ENCODE peak calls at places on chromosomes 16 and 17, in eight cellular contexts. U is spleen, Q is SK-N-SH, K is IMR-90, A is HCT116, J is Panc1, E is HepG2, R is small intestine. W is an unnamed sample. For H3K27me3, the result is how much of the 10 kb centered on the place peaks cover.

GRCh38 chr17:80474933-80475915 is 1.2 kb downstream of the NPTX1 start:
- DNase-seq in U (no peak), Q (peak), K (no peak), A (no peak), J (no peak), E (no peak), R (no peak), W (no peak)

GRCh38 chr17:10802487-10803284 is 1.2 kb downstream of the TMEM238L start:
- DNase-seq in U (no peak), Q (no peak), K (no peak), A (no peak), J (no peak), E (no peak), R (peak), W (no peak)

GRCh38 chr17:64295146-64295545 is 32.1 kb upstream of the TEX2 start:
- DNase-seq in U (no peak), Q (no peak), K (no peak), A (no peak), J (no peak), E (no peak), R (no peak), W (no peak)

GRCh38 chr17:77061711-77062110 is 79.1 kb upstream of the SEC14L1 start:
- DNase-seq in U (no peak), Q (no peak), K (no peak), A (no peak), J (no peak), E (no peak), R (no peak), W (no peak)

GRCh38 chr17:45573915-45574314 is 83.4 kb upstream of the PLEKHM1 start:
- DNase-seq in U (no peak), Q (no peak), K (peak), A (no peak), J (no peak), E (no peak), R (no peak), W (no peak)

GRCh38 chr17:79927136-79927661 is 88.0 kb upstream of the CBX4 start:
- DNase-seq in U (no peak), Q (no peak), K (no peak), A (no peak), J (no peak), E (peak), R (no peak), W (no peak)

GRCh38 chr17:68981288-68981687 is 26.1 kb upstream of the ABCA8 start:
- DNase-seq in U (no peak), Q (no peak), K (peak), A (no peak), J (no peak), E (peak), R (peak), W (no peak)

GRCh38 chr16:19771796-19772195 is 53.7 kb downstream of the IQCK start:
- DNase-seq in U (no peak), Q (no peak), K (no peak), A (no peak), J (no peak), E (no peak), R (no peak), W (no peak)

GRCh38 chr16:66190411-66190810 is 176.1 kb upstream of the CDH5 start:
- DNase-seq in U (no peak), Q (no peak), K (no peak), A (no peak), J (no peak), E (no peak), R (no peak), W (no peak)

GRCh38 chr16:5502467-5502869 is 404.9 kb upstream of the EEF2KMT start:
- DNase-seq in U (no peak), Q (peak), K (no peak), A (no peak), J (no peak), E (peak), R (no peak), W (no peak)

GRCh38 chr17:40301315-40301714 is 7.7 kb upstream of the RARA start:
- DNase-seq in U (no peak), Q (no peak), K (no peak), A (no peak), J (no peak), E (no peak), R (peak), W (no peak)

GRCh38 chr17:78986048-78986648 is 6.4 kb upstream of the LGALS3BP start:
- DNase-seq in U (no peak), Q (no peak), K (peak), A (no peak), J (no peak), E (peak), R (peak), W (no peak)

GRCh38 chr16:50449800-50450199 is 81.0 kb upstream of the BRD7 start:
- DNase-seq in U (no peak), Q (no peak), K (no peak), A (no peak), J (no peak), E (no peak), R (no peak), W (no peak)

GRCh38 chr17:66468241-66469087 is 166.1 kb downstream of the PRKCA start:
- DNase-seq in U (no peak), Q (no peak), K (peak), A (no peak), J (no peak), E (peak), R (no peak), W (no peak)

GRCh38 chr16:89602273-89602951 is 11.0 kb upstream of the DPEP1 start:
- DNase-seq in U (no peak), Q (peak), K (peak), A (peak), J (no peak), E (no peak), R (no peak), W (no peak)

GRCh38 chr16:77807-78443 is at the start of gene MPG:
- DNase-seq in U (peak), Q (peak), K (peak), A (no peak), J (no peak), E (peak), R (peak), W (peak)

GRCh38 chr17:80703109-80703508 is 158.5 kb downstream of the RPTOR start:
- DNase-seq in U (no peak), Q (no peak), K (no peak), A (no peak), J (no peak), E (no peak), R (peak), W (no peak)

GRCh38 chr17:62968445-62968923 is 2.4 kb downstream of the TANC2 start:
- DNase-seq in U (no peak), Q (peak), K (peak), A (peak), J (peak), E (peak), R (peak), W (no peak)

GRCh38 chr16:71902656-71903365 is 7.5 kb downstream of the IST1 start:
- DNase-seq in U (no peak), Q (no peak), K (no peak), A (no peak), J (no peak), E (no peak), R (no peak), W (no peak)

GRCh38 chr17:10149573-10150399 is 48.6 kb downstream of the GAS7 start:
- DNase-seq in U (no peak), Q (no peak), K (peak), A (peak), J (no peak), E (no peak), R (no peak), W (no peak)

GRCh38 chr16:22763655-22764054 is 50.3 kb upstream of the HS3ST2 start:
- DNase-seq in U (no peak), Q (peak), K (no peak), A (no peak), J (no peak), E (no peak), R (no peak), W (no peak)

GRCh38 chr17:40340327-40340726 is 24.2 kb downstream of the GJD3 start:
- DNase-seq in U (no peak), Q (no peak), K (no peak), A (no peak), J (no peak), E (no peak), R (no peak), W (no peak)

GRCh38 chr17:60173304-60173807 is 23.6 kb downstream of the CA4 start:
- DNase-seq in U (no peak), Q (no peak), K (peak), A (no peak), J (no peak), E (no peak), R (no peak), W (no peak)

GRCh38 chr17:53724726-53725125 is 98.0 kb upstream of the KIF2B start:
- DNase-seq in U (no peak), Q (no peak), K (no peak), A (no peak), J (no peak), E (no peak), R (no peak), W (no peak)

GRCh38 chr16:35823342-35823741 is 2363.9 kb downstream of the TP53TG3F start:
- DNase-seq in U (no peak), Q (no peak), K (no peak), A (no peak), J (no peak), E (no peak), R (no peak), W (no peak)

GRCh38 chr16:11297492-11298142 is 16.5 kb upstream of the PRM1 start:
- DNase-seq in U (peak), Q (peak), K (peak), A (no peak), J (no peak), E (peak), R (peak), W (peak)

GRCh38 chr16:59154295-59154694 is 420.2 kb upstream of the GOT2 start:
- DNase-seq in U (no peak), Q (no peak), K (no peak), A (no peak), J (no peak), E (no peak), R (no peak), W (no peak)

GRCh38 chr17:17808706-17809432 is 27.9 kb downstream of the SREBF1 start:
- DNase-seq in U (no peak), Q (no peak), K (peak), A (no peak), J (no peak), E (no peak), R (no peak), W (no peak)

GRCh38 chr17:51768706-51769105 is 389.8 kb downstream of the CA10 start:
- DNase-seq in U (no peak), Q (no peak), K (no peak), A (no peak), J (no peak), E (no peak), R (no peak), W (no peak)

GRCh38 chr17:9108166-9108565 is 86.9 kb downstream of the NTN1 start:
- DNase-seq in U (no peak), Q (no peak), K (no peak), A (no peak), J (no peak), E (no peak), R (no peak), W (no peak)

GRCh38 chr16:3188925-3189825 is 1.2 kb downstream of the OR1F1 start:
- DNase-seq in U (peak), Q (peak), K (peak), A (no peak), J (peak), E (peak), R (no peak), W (no peak)

GRCh38 chr16:73385701-73386100 is 337.8 kb upstream of the ZFHX3 start:
- DNase-seq in U (no peak), Q (no peak), K (no peak), A (no peak), J (no peak), E (no peak), R (no peak), W (no peak)

GRCh38 chr16:73387979-73388378 is 340.1 kb upstream of the ZFHX3 start:
- DNase-seq in U (no peak), Q (no peak), K (no peak), A (no peak), J (no peak), E (no peak), R (no peak), W (no peak)

GRCh38 chr16:73384561-73384960 is 336.6 kb upstream of the ZFHX3 start:
- DNase-seq in U (no peak), Q (no peak), K (no peak), A (no peak), J (no peak), E (no peak), R (no peak), W (no peak)

DNA sequence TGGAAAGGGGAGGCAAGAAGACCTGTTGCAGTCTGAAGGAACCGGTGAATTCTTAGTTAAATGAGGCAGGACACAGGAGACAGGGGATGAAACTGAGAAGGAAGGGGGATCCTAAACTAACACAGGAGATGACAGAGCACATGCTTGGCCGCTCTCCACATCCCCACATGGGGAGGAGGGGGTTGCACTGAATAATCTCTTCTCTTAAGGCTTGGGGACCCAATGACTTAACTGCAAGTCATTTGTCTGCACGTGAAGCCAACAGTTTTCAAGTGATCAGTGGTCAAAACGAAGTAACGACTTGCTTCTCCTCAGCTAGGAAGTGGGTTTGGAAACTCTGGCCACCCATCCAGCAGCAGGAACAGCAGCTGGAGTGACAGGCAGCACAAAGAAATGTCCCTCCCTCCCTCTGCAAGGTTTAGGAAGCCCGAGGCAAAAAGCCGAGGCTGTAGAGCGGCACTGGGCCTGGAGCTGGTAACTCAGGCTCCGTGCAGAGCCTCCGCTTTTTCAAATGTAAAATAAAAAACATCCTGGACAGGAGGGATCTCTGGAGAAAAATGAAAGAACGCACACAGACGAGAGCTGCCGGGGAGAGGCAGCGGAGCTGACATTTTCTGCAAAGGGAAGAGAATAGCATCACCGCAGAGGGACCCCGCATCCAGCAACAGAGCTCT is 335.1 kb upstream of the ZFHX3 start:
- DNase-seq in U (no peak), Q (no peak), K (no peak), A (no peak), J (no peak), E (no peak), R (no peak), W (no peak)
- H3K27me3 ChIP-seq in U (under half), Q (under half), K (under half), A (under half), J (under half), E (under half), R (under half), W (under half)

GRCh38 chr16:1474471-1474795 is 395 bp downstream of the CLCN7 start:
- DNase-seq in U (peak), Q (peak), K (no peak), A (no peak), J (no peak), E (no peak), R (no peak), W (peak)
- H3K27me3 ChIP-seq in U (under half), Q (under half), K (under half), A (under half), J (under half), E (under half), R (under half), W (under half)

GRCh38 chr17:81960130-81960958 is 643 bp downstream of the NOTUM start:
- DNase-seq in U (no peak), Q (no peak), K (no peak), A (no peak), J (no peak), E (no peak), R (no peak), W (no peak)
- H3K27me3 ChIP-seq in U (half or more), Q (under half), K (half or more), A (under half), J (under half), E (under half), R (under half), W (half or more)

GRCh38 chr16:86866986-86867722 is 288.8 kb downstream of the FOXL1 start:
- DNase-seq in U (peak), Q (no peak), K (no peak), A (no peak), J (no peak), E (no peak), R (no peak), W (no peak)

GRCh38 chr16:86863609-86864008 is 285.3 kb downstream of the FOXL1 start:
- DNase-seq in U (no peak), Q (no peak), K (no peak), A (no peak), J (no peak), E (no peak), R (no peak), W (no peak)

GRCh38 chr16:86868070-86868469 is 289.7 kb downstream of the FOXL1 start:
- DNase-seq in U (peak), Q (no peak), K (no peak), A (no peak), J (no peak), E (no peak), R (no peak), W (no peak)

GRCh38 chr16:86864586-86864985 is 286.2 kb downstream of the FOXL1 start:
- DNase-seq in U (no peak), Q (no peak), K (no peak), A (no peak), J (no peak), E (no peak), R (no peak), W (no peak)

GRCh38 chr16:86865866-86866675 is 287.7 kb downstream of the FOXL1 start:
- DNase-seq in U (peak), Q (no peak), K (peak), A (no peak), J (no peak), E (no peak), R (no peak), W (no peak)
- H3K27me3 ChIP-seq in U (under half), Q (half or more), K (under half), A (under half), J (under half), E (under half), R (under half), W (under half)

GRCh38 chr17:57943645-57944044 is 11.6 kb downstream of the CUEDC1 start:
- DNase-seq in U (no peak), Q (no peak), K (no peak), A (no peak), J (no peak), E (no peak), R (no peak), W (no peak)
- H3K27me3 ChIP-seq in U (under half), Q (under half), K (under half), A (under half), J (under half), E (under half), R (under half), W (under half)

W was measured in lower lobe of right lung.